ENCODE peak calls at places on chromosomes 4 and X, in ten cellular contexts. I, R, B, H, E, Y, W, K, U and L are unnamed samples.

GRCh38 chr4:75723117-75723801 is 1.1 kb upstream of the USO1 start:
- DNase-seq in I (no peak), R (no peak), B (no peak), H (no peak), E (no peak), Y (peak), W (peak), K (no peak), U (no peak), L (no peak)

GRCh38 chrX:144566592-144566991 is 680.7 kb upstream of the SPANXN1 start:
- DNase-seq in I (no peak), R (no peak), B (no peak), H (no peak), E (no peak), Y (no peak), W (no peak), K (peak), U (no peak), L (no peak)

GRCh38 chr4:178196751-178197150 is 754.5 kb upstream of the AGA start:
- DNase-seq in I (no peak), R (no peak), B (no peak), H (no peak), E (no peak), Y (no peak), W (no peak), K (no peak), U (no peak), L (no peak)

GRCh38 chr4:40316782-40317635 is 18.1 kb upstream of the CHRNA9 start:
- DNase-seq in I (peak), R (peak), B (no peak), H (peak), E (no peak), Y (peak), W (peak), K (peak), U (no peak), L (peak)

GRCh38 chrX:48769230-48769629 is 7.7 kb downstream of the GLOD5 start:
- DNase-seq in I (no peak), R (no peak), B (no peak), H (no peak), E (no peak), Y (no peak), W (no peak), K (no peak), U (no peak), L (no peak)

GRCh38 chr4:163448541-163449203 is 24.9 kb downstream of the TKTL2 start:
- DNase-seq in I (no peak), R (no peak), B (no peak), H (no peak), E (no peak), Y (no peak), W (no peak), K (no peak), U (no peak), L (no peak)

GRCh38 chr4:100146756-100147155 is 43.5 kb downstream of the DDIT4L start:
- DNase-seq in I (no peak), R (no peak), B (no peak), H (no peak), E (no peak), Y (peak), W (no peak), K (no peak), U (no peak), L (no peak)

GRCh38 chrX:13485167-13485566 is 84.2 kb upstream of the EGFL6 start:
- DNase-seq in I (no peak), R (no peak), B (no peak), H (no peak), E (no peak), Y (no peak), W (no peak), K (no peak), U (no peak), L (no peak)

GRCh38 chr4:2812600-2812932 is 19.7 kb downstream of the SH3BP2 start:
- DNase-seq in I (no peak), R (no peak), B (no peak), H (no peak), E (no peak), Y (no peak), W (peak), K (no peak), U (no peak), L (no peak)

GRCh38 chr4:88737304-88738015 is 39.8 kb upstream of the NAP1L5 start:
- DNase-seq in I (peak), R (no peak), B (no peak), H (peak), E (no peak), Y (peak), W (no peak), K (peak), U (no peak), L (no peak)

GRCh38 chr4:16111533-16111932 is 27.7 kb upstream of the PROM1 start:
- DNase-seq in I (no peak), R (no peak), B (no peak), H (no peak), E (no peak), Y (no peak), W (no peak), K (no peak), U (no peak), L (no peak)

GRCh38 chr4:29319663-29320340 is 1400.4 kb upstream of the PCDH7 start:
- DNase-seq in I (no peak), R (no peak), B (no peak), H (no peak), E (no peak), Y (no peak), W (no peak), K (no peak), U (no peak), L (no peak)

GRCh38 chrX:413322-414201 is 26.9 kb upstream of the PPP2R3B start:
- DNase-seq in I (no peak), R (peak), B (no peak), H (no peak), E (no peak), Y (peak), W (peak), K (peak), U (no peak), L (no peak)

GRCh38 chr4:142846105-142846728 is at the start of gene INPP4B:
- DNase-seq in I (no peak), R (peak), B (no peak), H (peak), E (peak), Y (peak), W (peak), K (peak), U (no peak), L (peak)

GRCh38 chr4:3660928-3661515 is 105.2 kb upstream of the ADRA2C start:
- DNase-seq in I (no peak), R (no peak), B (no peak), H (no peak), E (no peak), Y (no peak), W (no peak), K (no peak), U (no peak), L (no peak)

GRCh38 chrX:68238568-68238967 is 194.7 kb downstream of the OPHN1 start:
- DNase-seq in I (no peak), R (no peak), B (no peak), H (no peak), E (no peak), Y (no peak), W (no peak), K (no peak), U (no peak), L (no peak)

GRCh38 chrX:30493348-30493747 is 84.2 kb downstream of the TASL start:
- DNase-seq in I (no peak), R (no peak), B (no peak), H (no peak), E (no peak), Y (no peak), W (no peak), K (no peak), U (no peak), L (no peak)

GRCh38 chrX:30483996-30484395 is 93.6 kb downstream of the TASL start:
- DNase-seq in I (no peak), R (no peak), B (no peak), H (no peak), E (no peak), Y (no peak), W (no peak), K (no peak), U (no peak), L (no peak)

GRCh38 chrX:30489323-30489722 is 88.2 kb downstream of the TASL start:
- DNase-seq in I (peak), R (no peak), B (no peak), H (no peak), E (no peak), Y (no peak), W (peak), K (no peak), U (no peak), L (no peak)

GRCh38 chrX:30488092-30488491 is 89.5 kb downstream of the TASL start:
- DNase-seq in I (no peak), R (no peak), B (no peak), H (no peak), E (no peak), Y (peak), W (peak), K (no peak), U (no peak), L (no peak)
- TF ChIP-seq CTCF in I (peak), R (no peak), B (no peak), H (no peak), E (no peak), Y (peak), W (no peak), K (peak), U (no peak), L (no peak)

DNA sequence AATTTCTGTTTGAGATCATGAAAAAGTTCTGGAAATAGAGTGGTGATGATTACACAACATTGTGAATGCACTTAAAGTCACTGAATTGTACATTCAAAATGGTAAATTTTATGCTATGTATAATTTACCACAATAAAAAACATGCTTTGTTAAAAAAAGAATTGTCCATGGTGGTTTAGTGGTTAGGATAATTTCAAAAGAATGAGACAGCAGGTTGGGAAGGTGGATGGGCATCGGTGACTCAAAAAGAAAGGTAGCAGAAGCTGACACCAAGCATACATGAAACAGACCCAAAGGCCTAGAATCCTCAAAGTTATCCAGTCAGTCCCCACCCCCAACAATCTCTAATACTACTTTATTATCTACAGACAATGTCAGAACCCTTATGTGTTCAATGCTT is 91.1 kb downstream of the MSN start:
- DNase-seq in I (no peak), R (no peak), B (no peak), H (no peak), E (no peak), Y (no peak), W (no peak), K (no peak), U (no peak), L (no peak)
- TF ChIP-seq CTCF in I (no peak), R (no peak), B (no peak), H (no peak), E (no peak), Y (no peak), W (no peak), K (no peak), U (no peak), L (no peak)

DNA sequence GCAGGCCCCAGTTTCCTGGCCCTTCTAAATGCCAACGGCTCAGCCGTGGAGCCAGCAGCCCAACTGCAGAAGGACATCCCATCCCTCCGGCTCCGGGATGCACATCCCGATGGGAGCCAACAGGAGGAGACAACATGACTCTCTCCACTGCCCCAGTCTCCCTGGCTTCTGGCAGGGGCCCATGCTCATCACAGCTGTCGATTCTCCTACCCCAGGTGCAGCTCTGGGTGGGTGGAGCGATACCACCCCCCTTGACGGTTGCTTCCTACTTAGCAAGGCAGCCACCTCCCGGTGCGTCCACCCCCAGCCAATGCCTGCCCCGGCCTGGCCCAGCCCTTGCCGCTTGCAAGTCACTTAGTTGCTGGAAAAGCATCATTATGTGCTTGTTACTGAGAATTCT is 19.5 kb downstream of the ZNF275 start:
- DNase-seq in I (no peak), R (no peak), B (no peak), H (no peak), E (no peak), Y (no peak), W (peak), K (no peak), U (no peak), L (no peak)
- TF ChIP-seq CTCF in I (no peak), R (no peak), B (no peak), H (no peak), E (no peak), Y (no peak), W (no peak), K (no peak), U (no peak), L (no peak)

GRCh38 chr4:31051151-31051550 is 331.0 kb downstream of the PCDH7 start:
- DNase-seq in I (no peak), R (no peak), B (no peak), H (no peak), E (no peak), Y (no peak), W (no peak), K (no peak), U (no peak), L (no peak)

GRCh38 chr4:31043382-31044062 is 323.4 kb downstream of the PCDH7 start:
- DNase-seq in I (no peak), R (no peak), B (no peak), H (no peak), E (no peak), Y (peak), W (no peak), K (no peak), U (no peak), L (no peak)

GRCh38 chr4:31041385-31041784 is 321.2 kb downstream of the PCDH7 start:
- DNase-seq in I (no peak), R (no peak), B (no peak), H (no peak), E (no peak), Y (no peak), W (no peak), K (no peak), U (no peak), L (no peak)

GRCh38 chr4:31045151-31045550 is 325.0 kb downstream of the PCDH7 start:
- DNase-seq in I (no peak), R (no peak), B (no peak), H (no peak), E (no peak), Y (no peak), W (no peak), K (no peak), U (no peak), L (no peak)

GRCh38 chr4:31045724-31046318 is 325.7 kb downstream of the PCDH7 start:
- DNase-seq in I (no peak), R (no peak), B (no peak), H (no peak), E (no peak), Y (peak), W (peak), K (peak), U (no peak), L (no peak)
- TF ChIP-seq CTCF in I (peak), R (peak), B (peak), H (peak), E (peak), Y (peak), W (peak), K (peak), U (no peak), L (peak)

DNA sequence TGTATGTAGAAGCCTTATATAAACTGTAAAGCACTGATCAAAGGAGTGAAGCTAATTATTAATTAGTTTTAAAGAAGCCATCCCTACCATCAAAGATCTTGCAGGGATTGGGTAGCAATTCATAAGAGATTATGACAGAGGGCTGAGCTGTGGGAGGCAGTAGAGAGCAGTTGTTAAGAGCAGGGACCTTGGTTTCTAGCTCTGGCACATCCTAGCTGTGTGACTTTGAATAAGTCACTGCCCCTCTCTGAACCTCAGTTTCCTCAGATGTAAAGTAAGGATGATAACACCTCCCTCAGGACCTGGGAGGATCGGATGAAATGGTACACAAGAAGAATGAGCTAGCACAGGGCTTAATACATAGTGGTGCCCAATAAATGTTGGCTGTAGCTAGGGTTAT is 45.4 kb downstream of the APLN start:
- DNase-seq in I (no peak), R (no peak), B (no peak), H (no peak), E (no peak), Y (no peak), W (no peak), K (no peak), U (no peak), L (no peak)
- TF ChIP-seq CTCF in I (no peak), R (no peak), B (no peak), H (no peak), E (no peak), Y (peak), W (no peak), K (no peak), U (no peak), L (no peak)

GRCh38 chr4:110139815-110140214 is 58.6 kb downstream of the ELOVL6 start:
- DNase-seq in I (no peak), R (no peak), B (no peak), H (no peak), E (no peak), Y (no peak), W (no peak), K (no peak), U (no peak), L (no peak)
- TF ChIP-seq CTCF in I (no peak), R (no peak), B (no peak), H (no peak), E (no peak), Y (no peak), W (no peak), K (no peak), U (no peak), L (no peak)

GRCh38 chr4:23368081-23368697 is 521.7 kb downstream of the PPARGC1A start:
- DNase-seq in I (peak), R (peak), B (no peak), H (no peak), E (no peak), Y (no peak), W (no peak), K (peak), U (no peak), L (no peak)
- TF ChIP-seq CTCF in I (peak), R (peak), B (no peak), H (no peak), E (no peak), Y (peak), W (no peak), K (peak), U (no peak), L (no peak)

GRCh38 chrX:123256378-123256777 is 72.3 kb downstream of the GRIA3 start:
- DNase-seq in I (no peak), R (no peak), B (no peak), H (no peak), E (no peak), Y (no peak), W (no peak), K (no peak), U (no peak), L (no peak)

DNA sequence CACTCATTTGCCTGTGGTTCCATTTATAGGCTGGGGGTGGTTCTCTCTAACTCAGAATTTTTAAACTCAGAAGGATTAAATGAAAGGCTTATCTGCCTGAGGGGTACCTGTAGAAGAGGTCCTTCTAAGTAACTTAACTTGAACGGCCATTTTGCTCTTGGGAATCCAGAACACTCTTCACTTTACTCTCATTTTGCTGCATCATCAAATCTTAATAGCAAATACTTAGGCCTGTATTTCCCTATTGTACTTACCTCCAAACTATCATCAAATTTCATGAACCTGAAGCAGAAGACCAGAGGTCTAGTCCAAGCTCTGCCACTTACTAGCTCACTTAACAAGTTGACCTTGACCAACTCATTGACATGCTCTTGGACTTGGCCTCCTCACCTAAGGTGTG is 70.4 kb downstream of the GRIA3 start:
- DNase-seq in I (no peak), R (no peak), B (no peak), H (no peak), E (no peak), Y (no peak), W (no peak), K (no peak), U (no peak), L (no peak)
- TF ChIP-seq CTCF in I (no peak), R (no peak), B (no peak), H (no peak), E (no peak), Y (no peak), W (no peak), K (no peak), U (no peak), L (no peak)

DNA sequence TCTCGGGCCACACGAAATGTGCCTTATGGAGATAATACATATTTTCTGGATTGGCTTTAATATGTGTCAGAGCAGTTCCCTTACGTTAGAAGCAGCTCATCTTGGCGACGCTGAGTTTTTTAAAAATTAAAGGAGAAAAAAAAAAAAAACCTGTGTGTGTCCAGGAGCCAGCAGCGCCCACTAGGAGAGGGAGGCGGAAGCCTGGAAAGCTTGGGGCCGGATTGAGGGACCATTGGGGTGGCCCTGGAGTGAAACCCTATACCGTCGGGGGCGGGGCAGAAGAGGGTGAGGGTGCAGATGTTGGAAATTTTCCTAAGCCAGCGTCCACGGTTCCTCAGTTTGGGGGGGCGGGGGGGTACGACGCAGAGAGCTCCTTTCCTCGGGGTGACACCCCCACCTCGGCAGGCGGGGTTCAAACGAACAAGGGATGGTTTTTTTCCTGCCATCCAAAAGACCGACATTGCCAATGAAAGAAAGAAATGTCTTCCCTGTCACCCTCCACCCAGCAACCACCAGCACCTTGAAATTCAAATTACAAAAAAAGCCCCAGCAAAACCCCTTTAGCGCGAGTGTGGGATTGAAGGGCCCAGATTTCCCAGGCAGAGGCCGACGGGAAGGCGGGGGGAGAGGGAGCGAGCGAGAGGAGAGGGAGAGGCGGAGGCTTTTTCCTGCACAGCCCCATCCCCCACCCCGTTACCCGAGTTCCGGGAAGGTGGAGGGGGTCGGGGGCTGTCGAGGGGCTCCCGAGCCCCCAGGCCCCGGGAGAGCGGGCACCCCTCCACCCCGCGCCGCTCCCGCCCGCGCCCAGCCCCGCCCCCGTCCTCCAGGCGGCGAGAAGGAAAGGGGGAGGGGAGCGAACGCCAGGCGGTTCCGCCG is 868 bp downstream of the SMARCA1 start:
- DNase-seq in I (peak), R (peak), B (no peak), H (peak), E (peak), Y (peak), W (peak), K (peak), U (no peak), L (peak)
- TF ChIP-seq CTCF in I (peak), R (no peak), B (no peak), H (no peak), E (no peak), Y (peak), W (peak), K (no peak), U (no peak), L (no peak)